ENCODE peak calls at places on chromosomes 7 and 10, in four cellular contexts. J, A, C and T are unnamed samples.
A peak's percentile ranks its signal among the peaks of the same experiment; 100 is the strongest.

GRCh38 chr10:48905311-48905710 is 34.3 kb downstream of the LRRC18 start:
- DNase-seq in J (no peak), A (no peak), C (no peak), T (no peak)

GRCh38 chr10:102476466-102477141 is 25.3 kb upstream of the C10orf95 start:
- DNase-seq in J (no peak), A (no peak), C (no peak), T (no peak)

GRCh38 chr7:50379082-50379481 is 71.1 kb downstream of the FIGNL1 start:
- DNase-seq in J (no peak), A (no peak), C (no peak), T (no peak)

GRCh38 chr7:67625257-67625713 is 628.7 kb downstream of the TYW1 start:
- DNase-seq in J (peak; percentile 10), A (peak; percentile 87), C (no peak), T (peak; percentile 7)

GRCh38 chr7:33039257-33039904 is 23.2 kb downstream of the NT5C3A start:
- DNase-seq in J (no peak), A (no peak), C (no peak), T (no peak)

GRCh38 chr10:63977329-63977923 is 456.2 kb downstream of the REEP3 start:
- DNase-seq in J (no peak), A (peak; percentile 51), C (no peak), T (peak; percentile 18)

GRCh38 chr10:6445671-6446278 is 134.3 kb downstream of the PRKCQ start:
- DNase-seq in J (peak; percentile 47), A (no peak), C (peak; percentile 45), T (no peak)

GRCh38 chr7:112995091-112995824 is 91.4 kb downstream of the GPR85 start:
- DNase-seq in J (no peak), A (no peak), C (no peak), T (no peak)

GRCh38 chr7:151727579-151728285 is 149.2 kb downstream of the PRKAG2 start:
- DNase-seq in J (no peak), A (no peak), C (peak; percentile 18), T (no peak)

GRCh38 chr7:150811-151221 is 41.6 kb upstream of the FAM20C start:
- DNase-seq in J (no peak), A (no peak), C (no peak), T (no peak)

GRCh38 chr10:44386546-44387052 is 1.7 kb upstream of the CXCL12 start:
- DNase-seq in J (peak; percentile 5), A (peak; percentile 77), C (no peak), T (no peak)

GRCh38 chr7:133344275-133344674 is 91.4 kb downstream of the EXOC4 start:
- DNase-seq in J (no peak), A (no peak), C (no peak), T (no peak)

GRCh38 chr10:6062101-6062771 is at the start of gene IL2RA:
- DNase-seq in J (peak; percentile 28), A (no peak), C (peak; percentile 48), T (no peak)

GRCh38 chr10:28179490-28180099 is 123.3 kb downstream of the MPP7 start:
- DNase-seq in J (peak; percentile 37), A (peak; percentile 50), C (no peak), T (no peak)

GRCh38 chr10:110304394-110304779 is 333 bp downstream of the SMNDC1 start:
- DNase-seq in J (no peak), A (no peak), C (no peak), T (no peak)